ENCODE peak calls at places on chromosome 1, in ten cellular contexts. One of them, this sample, is unnamed.

GRCh38 chr1:248926401-248927182 is 20.6 kb downstream of the PGBD2 start:
- DNase-seq in activated T-helper 9 cell treated with anti-CD3 and anti-CD28 coated beads, Interleukin-2, amount 50 U/mL, for 16 hours: no peak
- DNase-seq in NCI-H1105: no peak
- DNase-seq in GM04503: peak; percentile 39
- DNase-seq in skeletal muscle cell: peak; percentile 34
- DNase-seq in HS-5: no peak
- DNase-seq in AG10803: peak; percentile 64
- DNase-seq in dorsolateral prefrontal cortex: no peak
- DNase-seq in H7: no peak
- DNase-seq in Kasumi-1: no peak
- DNase-seq in this sample: no peak

GRCh38 chr1:204879351-204879750 is 8.7 kb downstream of the NFASC start:
- DNase-seq in skeletal muscle cell: no peak
- DNase-seq in AG10803: peak; percentile 64
- DNase-seq in Kasumi-1: no peak
- DNase-seq in dorsolateral prefrontal cortex: no peak
- DNase-seq in GM04503: no peak
- DNase-seq in NCI-H1105: no peak
- DNase-seq in H7: no peak
- DNase-seq in HS-5: no peak
- DNase-seq in activated T-helper 9 cell treated with anti-CD3 and anti-CD28 coated beads, Interleukin-2, amount 50 U/mL, for 16 hours: no peak
- DNase-seq in this sample: no peak

GRCh38 chr1:93433407-93433961 is 14.4 kb upstream of the FNBP1L start:
- DNase-seq in dorsolateral prefrontal cortex: no peak
- DNase-seq in H7: no peak
- DNase-seq in skeletal muscle cell: no peak
- DNase-seq in Kasumi-1: no peak
- DNase-seq in HS-5: no peak
- DNase-seq in activated T-helper 9 cell treated with anti-CD3 and anti-CD28 coated beads, Interleukin-2, amount 50 U/mL, for 16 hours: no peak
- DNase-seq in NCI-H1105: no peak
- DNase-seq in AG10803: no peak
- DNase-seq in GM04503: no peak
- DNase-seq in this sample: no peak

GRCh38 chr1:37161171-37161570 is 126.9 kb upstream of the GRIK3 start:
- DNase-seq in NCI-H1105: no peak
- DNase-seq in HS-5: no peak
- DNase-seq in dorsolateral prefrontal cortex: no peak
- DNase-seq in activated T-helper 9 cell treated with anti-CD3 and anti-CD28 coated beads, Interleukin-2, amount 50 U/mL, for 16 hours: no peak
- DNase-seq in GM04503: no peak
- DNase-seq in skeletal muscle cell: no peak
- DNase-seq in AG10803: no peak
- DNase-seq in Kasumi-1: no peak
- DNase-seq in H7: no peak
- DNase-seq in this sample: no peak

GRCh38 chr1:201016943-201017827 is 6.3 kb downstream of the KIF21B start:
- DNase-seq in activated T-helper 9 cell treated with anti-CD3 and anti-CD28 coated beads, Interleukin-2, amount 50 U/mL, for 16 hours: no peak
- DNase-seq in GM04503: no peak
- DNase-seq in skeletal muscle cell: peak; percentile 18
- DNase-seq in dorsolateral prefrontal cortex: no peak
- DNase-seq in HS-5: no peak
- DNase-seq in Kasumi-1: no peak
- DNase-seq in AG10803: no peak
- DNase-seq in NCI-H1105: no peak
- DNase-seq in H7: no peak
- DNase-seq in this sample: no peak

GRCh38 chr1:93578911-93579825 is 102.5 kb downstream of the BCAR3 start:
- DNase-seq in dorsolateral prefrontal cortex: no peak
- DNase-seq in AG10803: no peak
- DNase-seq in H7: no peak
- DNase-seq in skeletal muscle cell: no peak
- DNase-seq in NCI-H1105: no peak
- DNase-seq in Kasumi-1: no peak
- DNase-seq in HS-5: no peak
- DNase-seq in activated T-helper 9 cell treated with anti-CD3 and anti-CD28 coated beads, Interleukin-2, amount 50 U/mL, for 16 hours: no peak
- DNase-seq in GM04503: no peak
- DNase-seq in this sample: no peak

GRCh38 chr1:56901720-56902119 is 47.1 kb downstream of the C8A start:
- DNase-seq in NCI-H1105: no peak
- DNase-seq in AG10803: peak; percentile 64
- DNase-seq in activated T-helper 9 cell treated with anti-CD3 and anti-CD28 coated beads, Interleukin-2, amount 50 U/mL, for 16 hours: no peak
- DNase-seq in GM04503: peak; percentile 54
- DNase-seq in dorsolateral prefrontal cortex: no peak
- DNase-seq in skeletal muscle cell: peak; percentile 12
- DNase-seq in HS-5: no peak
- DNase-seq in H7: no peak
- DNase-seq in Kasumi-1: no peak
- DNase-seq in this sample: no peak

GRCh38 chr1:202127836-202128622 is 5.3 kb downstream of the GPR37L1 start:
- DNase-seq in HS-5: no peak
- DNase-seq in GM04503: no peak
- DNase-seq in Kasumi-1: no peak
- DNase-seq in activated T-helper 9 cell treated with anti-CD3 and anti-CD28 coated beads, Interleukin-2, amount 50 U/mL, for 16 hours: no peak
- DNase-seq in H7: no peak
- DNase-seq in skeletal muscle cell: no peak
- DNase-seq in AG10803: no peak
- DNase-seq in dorsolateral prefrontal cortex: no peak
- DNase-seq in NCI-H1105: no peak
- DNase-seq in this sample: no peak

GRCh38 chr1:167293057-167293456 is 72.4 kb downstream of the POU2F1 start:
- DNase-seq in skeletal muscle cell: no peak
- DNase-seq in dorsolateral prefrontal cortex: no peak
- DNase-seq in H7: no peak
- DNase-seq in activated T-helper 9 cell treated with anti-CD3 and anti-CD28 coated beads, Interleukin-2, amount 50 U/mL, for 16 hours: no peak
- DNase-seq in Kasumi-1: peak; percentile 28
- DNase-seq in AG10803: no peak
- DNase-seq in NCI-H1105: no peak
- DNase-seq in HS-5: no peak
- DNase-seq in GM04503: no peak
- DNase-seq in this sample: no peak

GRCh38 chr1:85128296-85128695 is 72.5 kb downstream of the SYDE2 start:
- DNase-seq in GM04503: no peak
- DNase-seq in AG10803: peak; percentile 78
- DNase-seq in H7: no peak
- DNase-seq in skeletal muscle cell: peak; percentile 11
- DNase-seq in Kasumi-1: no peak
- DNase-seq in HS-5: no peak
- DNase-seq in NCI-H1105: no peak
- DNase-seq in activated T-helper 9 cell treated with anti-CD3 and anti-CD28 coated beads, Interleukin-2, amount 50 U/mL, for 16 hours: no peak
- DNase-seq in dorsolateral prefrontal cortex: no peak
- DNase-seq in this sample: no peak

GRCh38 chr1:208242186-208242585 is 2.0 kb downstream of the PLXNA2 start:
- DNase-seq in skeletal muscle cell: no peak
- DNase-seq in AG10803: no peak
- DNase-seq in HS-5: no peak
- DNase-seq in dorsolateral prefrontal cortex: no peak
- DNase-seq in activated T-helper 9 cell treated with anti-CD3 and anti-CD28 coated beads, Interleukin-2, amount 50 U/mL, for 16 hours: no peak
- DNase-seq in GM04503: no peak
- DNase-seq in NCI-H1105: no peak
- DNase-seq in H7: no peak
- DNase-seq in Kasumi-1: no peak
- DNase-seq in this sample: no peak

GRCh38 chr1:9711466-9712020 is 60.0 kb downstream of the PIK3CD start:
- DNase-seq in dorsolateral prefrontal cortex: no peak
- DNase-seq in H7: no peak
- DNase-seq in NCI-H1105: no peak
- DNase-seq in activated T-helper 9 cell treated with anti-CD3 and anti-CD28 coated beads, Interleukin-2, amount 50 U/mL, for 16 hours: no peak
- DNase-seq in AG10803: no peak
- DNase-seq in GM04503: no peak
- DNase-seq in HS-5: no peak
- DNase-seq in Kasumi-1: no peak
- DNase-seq in skeletal muscle cell: no peak
- DNase-seq in this sample: no peak

GRCh38 chr1:229947968-229948367 is 119.1 kb upstream of the GALNT2 start:
- DNase-seq in AG10803: no peak
- DNase-seq in H7: no peak
- DNase-seq in NCI-H1105: no peak
- DNase-seq in skeletal muscle cell: no peak
- DNase-seq in GM04503: no peak
- DNase-seq in activated T-helper 9 cell treated with anti-CD3 and anti-CD28 coated beads, Interleukin-2, amount 50 U/mL, for 16 hours: no peak
- DNase-seq in Kasumi-1: no peak
- DNase-seq in dorsolateral prefrontal cortex: no peak
- DNase-seq in HS-5: no peak
- DNase-seq in this sample: no peak